ENCODE peak calls at places on chromosomes 2 and 18, in eight cellular contexts. I, X, W, U, L, C, G and F are unnamed samples.

GRCh38 chr2:233764264-233764663 is 4.2 kb downstream of the UGT1A1 start:
- DNase-seq in I (peak; percentile 81), X (no peak), W (no peak), U (no peak), L (no peak), C (peak; percentile 88), G (no peak), F (no peak)

GRCh38 chr2:150916434-150916833 is 345.2 kb downstream of the RBM43 start:
- DNase-seq in I (no peak), X (no peak), W (no peak), U (no peak), L (no peak), C (no peak), G (no peak), F (no peak)

GRCh38 chr2:61463769-61464475 is 7.0 kb downstream of the USP34 start:
- DNase-seq in I (no peak), X (peak; percentile 50), W (no peak), U (peak; percentile 58), L (no peak), C (no peak), G (no peak), F (no peak)

GRCh38 chr2:74481432-74481831 is 1.4 kb downstream of the CCDC142 start:
- DNase-seq in I (no peak), X (no peak), W (no peak), U (no peak), L (no peak), C (no peak), G (no peak), F (no peak)

GRCh38 chr18:28594034-28594433 is 417.1 kb upstream of the CDH2 start:
- DNase-seq in I (no peak), X (no peak), W (no peak), U (no peak), L (no peak), C (no peak), G (no peak), F (no peak)

GRCh38 chr2:4693266-4693665 is 989.9 kb downstream of the DCDC2C start:
- DNase-seq in I (peak; percentile 31), X (no peak), W (peak; percentile 45), U (no peak), L (no peak), C (no peak), G (no peak), F (no peak)

GRCh38 chr2:191738667-191739066 is 60.7 kb downstream of the NABP1 start:
- DNase-seq in I (no peak), X (no peak), W (no peak), U (no peak), L (no peak), C (no peak), G (no peak), F (no peak)

GRCh38 chr2:62565309-62565908 is 59.4 kb upstream of the TMEM17 start:
- DNase-seq in I (no peak), X (no peak), W (no peak), U (no peak), L (no peak), C (no peak), G (no peak), F (no peak)

GRCh38 chr2:44560352-44560751 is 198.6 kb downstream of the CAMKMT start:
- DNase-seq in I (no peak), X (no peak), W (no peak), U (peak; percentile 51), L (no peak), C (peak; percentile 14), G (no peak), F (no peak)

GRCh38 chr2:105842555-105842954 is 97.8 kb downstream of the NCK2 start:
- DNase-seq in I (no peak), X (no peak), W (no peak), U (no peak), L (no peak), C (no peak), G (no peak), F (no peak)

GRCh38 chr18:75207298-75208054 is 1.5 kb downstream of the PTGR3 start:
- DNase-seq in I (no peak), X (peak; percentile 27), W (no peak), U (peak; percentile 44), L (no peak), C (peak; percentile 41), G (no peak), F (no peak)

GRCh38 chr2:217636578-217637267 is 366.1 kb downstream of the TNS1 start:
- DNase-seq in I (no peak), X (no peak), W (no peak), U (no peak), L (no peak), C (no peak), G (no peak), F (no peak)

GRCh38 chr2:230023313-230023712 is 45.4 kb downstream of the SLC16A14 start:
- DNase-seq in I (no peak), X (no peak), W (no peak), U (no peak), L (no peak), C (no peak), G (no peak), F (no peak)

GRCh38 chr2:109058215-109058614 is 69.2 kb upstream of the EDAR start:
- DNase-seq in I (no peak), X (peak; percentile 67), W (no peak), U (peak; percentile 34), L (no peak), C (no peak), G (peak; percentile 33), F (no peak)

GRCh38 chr2:162343492-162343823 is 474 bp upstream of the GCA start:
- DNase-seq in I (no peak), X (no peak), W (no peak), U (no peak), L (no peak), C (no peak), G (no peak), F (no peak)

GRCh38 chr2:10785260-10785659 is 27.3 kb downstream of the PDIA6 start:
- DNase-seq in I (no peak), X (no peak), W (no peak), U (no peak), L (no peak), C (no peak), G (peak; percentile 55), F (no peak)

GRCh38 chr2:101720732-101721131 is 23.2 kb downstream of the MAP4K4 start:
- DNase-seq in I (no peak), X (no peak), W (no peak), U (no peak), L (no peak), C (no peak), G (no peak), F (no peak)

GRCh38 chr18:31577195-31577594 is 14.5 kb upstream of the TTR start:
- DNase-seq in I (no peak), X (no peak), W (no peak), U (no peak), L (no peak), C (no peak), G (no peak), F (no peak)

GRCh38 chr2:8049851-8050571 is 631.8 kb upstream of the ID2 start:
- DNase-seq in I (no peak), X (no peak), W (no peak), U (no peak), L (no peak), C (peak; percentile 2), G (no peak), F (no peak)

GRCh38 chr2:172667926-172668325 is 67.7 kb upstream of the RAPGEF4 start:
- DNase-seq in I (no peak), X (no peak), W (no peak), U (no peak), L (no peak), C (no peak), G (no peak), F (no peak)

GRCh38 chr2:127423476-127423840 is 5.2 kb downstream of the PROC start:
- DNase-seq in I (no peak), X (no peak), W (no peak), U (peak; percentile 44), L (no peak), C (peak; percentile 81), G (no peak), F (peak; percentile 81)

GRCh38 chr2:240638517-240639160 is 13.4 kb downstream of the GPR35 start:
- DNase-seq in I (peak; percentile 5), X (no peak), W (peak; percentile 73), U (peak; percentile 5), L (no peak), C (no peak), G (no peak), F (no peak)

GRCh38 chr18:79883461-79884295 is 67.8 kb downstream of the SLC66A2 start:
- DNase-seq in I (no peak), X (no peak), W (no peak), U (no peak), L (no peak), C (no peak), G (no peak), F (peak; percentile 45)

GRCh38 chr18:22739789-22740188 is 193.3 kb upstream of the RBBP8 start:
- DNase-seq in I (no peak), X (no peak), W (no peak), U (no peak), L (no peak), C (no peak), G (no peak), F (no peak)
- H3K4me3 ChIP-seq in I (no peak overlapping the region), X (no peak overlapping the region), W (no peak overlapping the region), U (no peak overlapping the region), L (no peak overlapping the region), C (no peak overlapping the region), G (no peak overlapping the region), F (no peak overlapping the region)

GRCh38 chr2:70474266-70474848 is 79.3 kb downstream of the TGFA start:
- DNase-seq in I (no peak), X (no peak), W (no peak), U (no peak), L (no peak), C (no peak), G (no peak), F (no peak)
- H3K36me3 ChIP-seq in I (no peaks in the 10 kb centered on the region), X (no peaks in the 10 kb centered on the region), W (no peaks in the 10 kb centered on the region), U (no peaks in the 10 kb centered on the region), L (no peaks in the 10 kb centered on the region), C (no peaks in the 10 kb centered on the region), G (no peaks in the 10 kb centered on the region), F (no peaks in the 10 kb centered on the region)

GRCh38 chr2:236177604-236177966 is 9.4 kb upstream of the GBX2 start:
- DNase-seq in I (peak; percentile 51), X (peak; percentile 87), W (peak; percentile 80), U (peak; percentile 84), L (no peak), C (peak; percentile 19), G (peak; percentile 58), F (peak; percentile 94)

GRCh38 chr2:236174608-236175001 is 6.4 kb upstream of the GBX2 start:
- DNase-seq in I (no peak), X (peak; percentile 8), W (no peak), U (no peak), L (no peak), C (no peak), G (no peak), F (peak; percentile 40)

GRCh38 chr2:236177967-236178909 is 10.1 kb upstream of the GBX2 start:
- DNase-seq in I (peak; percentile 74), X (peak; percentile 90), W (peak; percentile 80), U (peak; percentile 89), L (no peak), C (peak; percentile 46), G (peak; percentile 66), F (peak; percentile 96)

GRCh38 chr2:236176951-236177350 is 8.8 kb upstream of the GBX2 start:
- DNase-seq in I (no peak), X (no peak), W (no peak), U (no peak), L (no peak), C (no peak), G (no peak), F (peak; percentile 53)

GRCh38 chr2:236176417-236176816 is 8.2 kb upstream of the GBX2 start:
- DNase-seq in I (peak; percentile 58), X (peak; percentile 79), W (no peak), U (peak; percentile 63), L (no peak), C (peak; percentile 19), G (no peak), F (peak; percentile 90)
- H3K27me3 ChIP-seq in I (peaks cover 100% of the 10 kb centered on the region), X (peaks cover 100% of the 10 kb centered on the region), W (peaks cover 3% of the 10 kb centered on the region), U (peaks cover 15% of the 10 kb centered on the region), L (peaks cover 86% of the 10 kb centered on the region), C (peaks cover 44% of the 10 kb centered on the region), G (peaks cover 99% of the 10 kb centered on the region), F (peaks cover 71% of the 10 kb centered on the region)

GRCh38 chr2:152025678-152026287 is 73.1 kb downstream of the CACNB4 start:
- DNase-seq in I (peak; percentile 82), X (peak; percentile 86), W (peak; percentile 91), U (peak; percentile 89), L (peak; percentile 82), C (peak; percentile 71), G (peak; percentile 83), F (peak; percentile 65)
- H3K4me3 ChIP-seq in I (peak overlapping the region; percentile 37), X (peak overlapping the region; percentile 54), W (peak overlapping the region; percentile 56), U (peak overlapping the region; percentile 17), L (peak overlapping the region; percentile 23), C (no peak overlapping the region), G (no peak overlapping the region), F (peak overlapping the region; percentile 24)